ENCODE peak calls at places on chromosomes 7 and 10, in seven cellular contexts. Y is HepG2, R is HCT116, Q is SK-N-SH, F is GM12878, H is K562, X is H1. C is an unnamed sample.
A peak's percentile ranks its signal among the peaks of the same experiment; 100 is the strongest.

GRCh38 chr7:121475806-121476205 is 79.7 kb upstream of the FAM3C start:
- DNase-seq in Y (peak; percentile 30), R (no peak), Q (no peak), F (no peak), H (no peak), X (no peak), C (no peak)

GRCh38 chr7:111438369-111439289 is 123.7 kb downstream of the IMMP2L start:
- DNase-seq in Y (no peak), R (no peak), Q (no peak), F (no peak), H (peak; percentile 94), X (no peak), C (no peak)

GRCh38 chr7:127782550-127783266 is 130.7 kb downstream of the SND1 start:
- DNase-seq in Y (no peak), R (no peak), Q (peak; percentile 39), F (no peak), H (no peak), X (no peak), C (no peak)

GRCh38 chr7:44757311-44757710 is 8.7 kb downstream of the ZMIZ2 start:
- DNase-seq in Y (no peak), R (no peak), Q (peak; percentile 45), F (no peak), H (no peak), X (no peak), C (no peak)

GRCh38 chr10:33722067-33722466 is 387.6 kb upstream of the NRP1 start:
- DNase-seq in Y (no peak), R (no peak), Q (no peak), F (no peak), H (no peak), X (no peak), C (no peak)

GRCh38 chr7:15389073-15389472 is 172.7 kb downstream of the AGMO start:
- DNase-seq in Y (no peak), R (no peak), Q (no peak), F (no peak), H (no peak), X (no peak), C (no peak)

GRCh38 chr10:36247478-36247877 is 605.4 kb upstream of the FZD8 start:
- DNase-seq in Y (no peak), R (no peak), Q (no peak), F (no peak), H (no peak), X (no peak), C (no peak)

GRCh38 chr7:74101061-74101681 is 17.6 kb downstream of the LIMK1 start:
- DNase-seq in Y (no peak), R (no peak), Q (no peak), F (peak; percentile 60), H (no peak), X (no peak), C (no peak)

GRCh38 chr7:51278797-51279196 is 37.8 kb downstream of the COBL start:
- DNase-seq in Y (no peak), R (no peak), Q (no peak), F (no peak), H (no peak), X (peak; percentile 35), C (no peak)

GRCh38 chr7:70435634-70436033 is 696.3 kb upstream of the GALNT17 start:
- DNase-seq in Y (no peak), R (no peak), Q (no peak), F (no peak), H (no peak), X (no peak), C (no peak)

GRCh38 chr7:114922151-114922651 is 307 bp downstream of the MDFIC start:
- DNase-seq in Y (no peak), R (no peak), Q (peak; percentile 63), F (no peak), H (no peak), X (peak; percentile 78), C (no peak)

GRCh38 chr7:130344248-130344866 is at the start of gene CPA5:
- DNase-seq in Y (no peak), R (no peak), Q (no peak), F (no peak), H (no peak), X (no peak), C (no peak)

GRCh38 chr10:110667620-110668343 is 23.6 kb downstream of the RBM20 start:
- DNase-seq in Y (no peak), R (no peak), Q (no peak), F (no peak), H (no peak), X (no peak), C (no peak)
- H3K4me3 ChIP-seq in Y (no peak overlapping the region), R (no peak overlapping the region), Q (no peak overlapping the region), F (no peak overlapping the region), H (no peak overlapping the region), X (no peak overlapping the region), C (peak overlapping the region; percentile 20)

GRCh38 chr10:43402176-43402575 is 6.8 kb downstream of the HNRNPF start:
- DNase-seq in Y (no peak), R (no peak), Q (no peak), F (no peak), H (no peak), X (no peak), C (no peak)

GRCh38 chr10:43402880-43403452 is 6.0 kb downstream of the HNRNPF start:
- DNase-seq in Y (no peak), R (no peak), Q (no peak), F (no peak), H (no peak), X (no peak), C (no peak)

GRCh38 chr10:43398939-43399871 is 9.8 kb downstream of the HNRNPF start:
- DNase-seq in Y (peak; percentile 79), R (no peak), Q (no peak), F (no peak), H (no peak), X (no peak), C (no peak)

GRCh38 chr10:43399911-43400310 is 9.1 kb downstream of the HNRNPF start:
- DNase-seq in Y (no peak), R (no peak), Q (no peak), F (no peak), H (no peak), X (no peak), C (no peak)

DNA sequence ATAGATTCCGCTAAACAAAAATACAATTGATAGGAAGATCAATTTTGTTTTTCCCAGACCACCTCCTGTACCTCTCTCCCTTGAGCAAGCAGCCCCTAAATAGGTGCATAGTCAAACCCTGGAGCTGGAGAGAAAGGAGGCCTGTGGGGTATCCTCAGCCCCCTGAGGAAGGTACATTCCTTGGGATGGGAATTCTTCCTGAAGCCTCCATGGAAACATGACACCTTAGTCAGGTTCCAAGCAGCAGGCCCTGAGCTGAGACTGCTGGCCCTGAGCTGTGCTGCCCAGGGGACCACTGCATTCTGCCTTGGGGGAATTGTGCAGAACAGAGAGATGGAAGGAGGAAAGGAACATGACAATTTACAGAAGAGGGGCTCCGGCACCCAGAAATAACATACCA is 7.4 kb downstream of the HNRNPF start:
- DNase-seq in Y (no peak), R (no peak), Q (no peak), F (no peak), H (no peak), X (no peak), C (no peak)
- H3K9ac ChIP-seq in Y (no peak overlapping the region), R (peak overlapping the region; percentile 100), Q (peak overlapping the region; percentile 5), F (peak overlapping the region; percentile 10), H (peak overlapping the region; percentile 65), X (no peak overlapping the region), C (no peak overlapping the region)

GRCh38 chr10:43263551-43264323 is 3.1 kb downstream of the RASGEF1A start:
- DNase-seq in Y (no peak), R (no peak), Q (peak; percentile 75), F (no peak), H (no peak), X (peak; percentile 55), C (no peak)
- TF ChIP-seq YY1 in Y (no peak), R (no peak), Q (no peak), F (no peak), H (no peak), X (no peak), C (no peak)

DNA sequence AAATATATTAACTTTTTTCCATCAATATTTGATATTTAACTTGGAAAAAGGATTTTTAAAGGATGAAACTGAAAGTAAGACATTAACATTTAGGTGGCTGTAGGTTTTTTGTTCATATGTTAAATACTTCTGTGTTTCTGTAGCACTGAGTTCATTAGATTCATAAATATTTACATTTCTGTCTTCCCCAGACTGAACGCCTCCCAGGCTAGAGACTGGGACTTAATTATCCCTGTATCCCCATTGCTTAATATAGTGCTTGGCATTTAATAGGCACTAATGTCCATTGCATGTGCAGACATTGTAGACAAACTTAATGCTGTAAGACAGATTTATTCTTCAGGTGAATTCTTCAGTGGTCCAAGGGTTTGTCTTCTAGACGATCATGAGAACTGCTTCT is 7.4 kb downstream of the PTPN12 start:
- DNase-seq in Y (no peak), R (no peak), Q (no peak), F (no peak), H (no peak), X (no peak), C (no peak)
- H3K4me3 ChIP-seq in Y (no peak overlapping the region), R (no peak overlapping the region), Q (no peak overlapping the region), F (no peak overlapping the region), H (no peak overlapping the region), X (no peak overlapping the region), C (no peak overlapping the region)

DNA sequence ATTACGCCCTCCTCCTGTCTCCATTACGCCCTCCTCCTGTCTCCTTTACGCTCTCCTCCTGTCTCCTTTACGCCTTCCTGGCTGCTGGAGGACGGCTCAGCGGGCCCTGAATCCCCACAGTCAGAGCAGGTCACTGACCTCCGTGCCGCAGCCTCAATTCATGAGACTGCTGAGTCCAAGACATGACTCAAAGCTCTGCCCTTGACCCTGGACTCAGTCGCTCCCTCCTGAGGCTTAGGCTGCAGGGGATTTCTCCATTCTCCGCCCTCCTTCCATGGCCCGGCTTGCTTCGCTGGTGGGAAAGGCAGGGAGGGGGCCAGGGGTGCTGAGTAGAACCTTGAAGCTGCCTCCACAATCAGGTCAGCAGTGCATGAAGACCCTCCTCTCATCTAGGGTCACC is 21.0 kb upstream of the FOXL3 start:
- DNase-seq in Y (no peak), R (no peak), Q (no peak), F (no peak), H (no peak), X (no peak), C (no peak)
- H3K9ac ChIP-seq in Y (no peak overlapping the region), R (no peak overlapping the region), Q (no peak overlapping the region), F (no peak overlapping the region), H (no peak overlapping the region), X (no peak overlapping the region), C (no peak overlapping the region)

GRCh38 chr10:112151640-112152039 is 31.9 kb downstream of the GPAM start:
- DNase-seq in Y (no peak), R (no peak), Q (no peak), F (no peak), H (no peak), X (no peak), C (no peak)
- TF ChIP-seq YY1 in Y (no peak), R (no peak), Q (no peak), F (no peak), H (no peak), X (no peak), C (no peak)

C was measured in NT2/D1.